ENCODE peak calls at places on chromosomes 13 and 19, in four cellular contexts. O is progenitor cell of endocrine pancreas, K is WTC11, W is neural crest cell. R is an unnamed sample.

GRCh38 chr13:26227396-26227971 is 5.4 kb upstream of the RNF6 start:
- DNase-seq in O (no peak), K (no peak), W (no peak), R (no peak)

GRCh38 chr19:4732680-4733114 is 9.1 kb upstream of the DPP9 start:
- DNase-seq in O (peak; percentile 30), K (peak; percentile 74), W (peak; percentile 33), R (peak; percentile 73)

GRCh38 chr19:40344422-40344821 is 3.8 kb downstream of the C19orf47 start:
- DNase-seq in O (no peak), K (no peak), W (no peak), R (no peak)

GRCh38 chr19:2271516-2272103 is 10.4 kb downstream of the PEAK3 start:
- DNase-seq in O (no peak), K (peak; percentile 20), W (no peak), R (peak; percentile 46)

GRCh38 chr19:45667620-45668341 is at the start of gene GIPR:
- DNase-seq in O (peak; percentile 52), K (peak; percentile 72), W (peak; percentile 47), R (peak; percentile 55)

GRCh38 chr13:66339214-66339613 is 890.9 kb downstream of the PCDH9 start:
- DNase-seq in O (no peak), K (no peak), W (no peak), R (no peak)

GRCh38 chr13:110015253-110015652 is 228.9 kb upstream of the IRS2 start:
- DNase-seq in O (no peak), K (no peak), W (no peak), R (no peak)

GRCh38 chr13:27228131-27228530 is 23.2 kb upstream of the RPL21 start:
- DNase-seq in O (no peak), K (no peak), W (no peak), R (no peak)

GRCh38 chr13:30577381-30577780 is 40.3 kb upstream of the USPL1 start:
- DNase-seq in O (no peak), K (no peak), W (no peak), R (no peak)

GRCh38 chr13:74103970-74104555 is 30.1 kb downstream of the KLF12 start:
- DNase-seq in O (no peak), K (no peak), W (no peak), R (no peak)

GRCh38 chr13:113245858-113246791 is 36.7 kb downstream of the CUL4A start:
- DNase-seq in O (no peak), K (no peak), W (no peak), R (no peak)

GRCh38 chr13:29956771-29957170 is 106.4 kb upstream of the UBL3 start:
- DNase-seq in O (no peak), K (no peak), W (no peak), R (no peak)

GRCh38 chr19:51460164-51460992 is 2.1 kb upstream of the SIGLEC8 start:
- DNase-seq in O (no peak), K (peak; percentile 44), W (no peak), R (peak; percentile 18)

R was measured in BE2C.